ENCODE peak calls at places on chromosomes 11 and 22, in ten cellular contexts. M, A, V, Q, N, I, S, W, E and J are unnamed samples.

GRCh38 chr22:33124471-33124870 is 66.3 kb upstream of the SYN3 start:
- DNase-seq in E (peak; percentile 3), A (no peak), V (no peak), Q (no peak), W (no peak), N (no peak), M (no peak), I (no peak), S (no peak), J (no peak)

GRCh38 chr22:39463931-39464390 is 7.1 kb downstream of the MGAT3 start:
- DNase-seq in M (no peak), Q (no peak), W (peak; percentile 83), V (no peak), A (no peak), S (no peak), N (no peak), E (peak; percentile 84), I (no peak), J (no peak)

GRCh38 chr11:6258571-6258998 is 1.1 kb upstream of the CCKBR start:
- DNase-seq in I (no peak), V (no peak), N (no peak), W (peak; percentile 41), E (no peak), A (peak; percentile 16), M (no peak), S (no peak), Q (no peak), J (no peak)

GRCh38 chr11:102428696-102429095 is 23.9 kb downstream of the TMEM123 start:
- DNase-seq in M (no peak), N (no peak), V (no peak), E (no peak), A (no peak), W (no peak), S (no peak), Q (no peak), I (no peak), J (no peak)

GRCh38 chr22:45703758-45704157 is 32.1 kb downstream of the ATXN10 start:
- DNase-seq in W (no peak), Q (no peak), E (no peak), V (no peak), N (no peak), I (no peak), S (no peak), M (no peak), A (no peak), J (no peak)

GRCh38 chr11:109785714-109786113 is 307.5 kb upstream of the ZC3H12C start:
- DNase-seq in M (peak; percentile 34), S (no peak), W (no peak), E (no peak), N (no peak), A (no peak), V (no peak), Q (no peak), I (no peak), J (peak; percentile 19)

GRCh38 chr11:11960687-11961086 is 47.7 kb downstream of the DKK3 start:
- DNase-seq in S (no peak), A (no peak), E (no peak), M (no peak), N (no peak), W (no peak), I (no peak), Q (no peak), V (no peak), J (peak; percentile 29)

GRCh38 chr11:679271-680207 is 15.5 kb downstream of the DEAF1 start:
- DNase-seq in Q (no peak), N (no peak), S (no peak), V (no peak), M (no peak), W (no peak), E (no peak), I (no peak), A (no peak), J (no peak)

DNA sequence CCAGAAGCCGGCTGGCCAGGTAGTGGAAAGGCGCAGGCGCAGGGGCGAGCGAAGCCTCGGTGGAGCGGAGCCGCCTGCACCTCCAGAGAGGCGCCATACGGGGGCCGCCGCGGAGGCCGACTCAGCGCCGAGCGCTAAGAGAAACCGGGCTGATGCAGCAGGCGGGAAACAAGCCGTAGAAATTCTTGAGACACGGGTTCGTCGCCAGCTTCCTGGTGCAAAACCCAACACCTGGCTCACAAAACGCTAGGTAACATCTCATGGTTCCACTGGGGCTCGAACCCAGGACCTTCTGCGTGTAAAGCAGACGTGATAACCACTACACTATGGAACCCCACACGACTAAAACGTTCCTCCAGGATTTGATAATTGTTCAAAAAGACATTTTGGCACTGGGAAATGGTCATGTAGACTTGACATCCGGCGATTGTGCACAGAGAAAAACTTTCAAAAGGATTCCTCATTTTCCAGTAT is 39.1 kb downstream of the OR4D9 start:
- DNase-seq in E (peak; percentile 93), A (peak; percentile 84), Q (peak; percentile 78), M (peak; percentile 95), I (peak; percentile 72), N (peak; percentile 96), S (peak; percentile 96), V (no peak), W (peak; percentile 76), J (peak; percentile 92)
- TF ChIP-seq CTCF in E (peak; percentile 40), A (peak; percentile 27), Q (peak; percentile 0), M (peak; percentile 56), I (peak; percentile 44), N (peak; percentile 24), S (peak; percentile 71), V (peak; percentile 25), W (peak; percentile 48), J (peak; percentile 53)

DNA sequence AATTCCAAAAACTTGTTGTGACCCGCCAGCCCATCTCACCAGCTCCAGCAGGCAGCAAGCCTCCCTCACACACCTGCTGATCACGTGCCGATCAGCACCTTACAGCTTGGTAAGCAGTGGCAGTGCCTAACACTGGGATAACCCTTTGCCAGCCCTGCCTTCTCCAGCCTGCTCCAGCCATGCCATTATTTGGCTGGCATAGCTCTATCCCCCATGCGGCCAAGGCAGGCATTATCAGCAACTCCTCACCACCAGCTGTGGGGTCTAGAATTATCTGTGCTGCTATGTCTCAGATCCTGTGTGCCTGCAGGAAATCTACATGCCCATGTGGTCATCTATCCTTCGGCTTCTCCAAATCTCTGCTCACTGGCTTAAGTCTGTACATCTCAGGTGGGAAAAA is 215.0 kb downstream of the ST3GAL4 start:
- DNase-seq in I (no peak), Q (no peak), A (no peak), V (no peak), E (no peak), S (no peak), M (no peak), W (no peak), N (no peak), J (no peak)
- TF ChIP-seq CTCF in I (no peak), Q (no peak), A (no peak), V (no peak), E (no peak), S (no peak), M (no peak), W (no peak), N (no peak), J (no peak)

GRCh38 chr11:63670077-63670737 is 969 bp downstream of the ATL3 start:
- DNase-seq in A (no peak), N (peak; percentile 70), Q (peak; percentile 34), E (peak; percentile 62), I (no peak), V (no peak), M (peak; percentile 69), S (no peak), W (no peak), J (peak; percentile 38)

GRCh38 chr11:63671322-63672155 is at the start of gene ATL3:
- DNase-seq in W (peak; percentile 98), S (peak; percentile 95), E (peak; percentile 98), A (peak; percentile 94), N (peak; percentile 97), I (peak; percentile 89), V (peak; percentile 92), M (peak; percentile 97), Q (peak; percentile 96), J (peak; percentile 97)

GRCh38 chr11:63672934-63673539 is 1.9 kb upstream of the ATL3 start:
- DNase-seq in S (no peak), V (no peak), E (no peak), I (no peak), N (no peak), W (no peak), A (no peak), Q (no peak), M (no peak), J (no peak)

GRCh38 chr11:63672156-63672463 is 934 bp upstream of the ATL3 start:
- DNase-seq in M (no peak), N (no peak), S (no peak), E (no peak), I (no peak), A (no peak), W (no peak), V (no peak), Q (no peak), J (no peak)

GRCh38 chr11:63670738-63671321 is 346 bp downstream of the ATL3 start:
- DNase-seq in M (no peak), E (peak; percentile 58), V (no peak), W (peak; percentile 78), N (no peak), Q (peak; percentile 70), I (peak; percentile 33), A (peak; percentile 45), S (peak; percentile 57), J (no peak)
- TF ChIP-seq CTCF in M (peak; percentile 56), E (peak; percentile 46), V (peak; percentile 47), W (peak; percentile 62), N (peak; percentile 38), Q (peak; percentile 61), I (no peak), A (no peak), S (peak; percentile 52), J (peak; percentile 23)

GRCh38 chr11:73228268-73229134 is 10.4 kb downstream of the P2RY2 start:
- DNase-seq in Q (no peak), M (no peak), E (no peak), I (no peak), A (no peak), W (no peak), V (peak; percentile 3), S (no peak), N (no peak), J (no peak)

GRCh38 chr11:73229321-73230275 is 11.5 kb downstream of the P2RY2 start:
- DNase-seq in N (no peak), M (no peak), W (no peak), Q (no peak), I (no peak), S (no peak), A (no peak), E (no peak), V (no peak), J (no peak)

GRCh38 chr11:73226297-73227006 is 8.4 kb downstream of the P2RY2 start:
- DNase-seq in W (no peak), E (no peak), N (no peak), A (no peak), I (no peak), Q (no peak), V (peak; percentile 1), M (no peak), S (no peak), J (no peak)

GRCh38 chr11:73225851-73226250 is 7.8 kb downstream of the P2RY2 start:
- DNase-seq in W (no peak), S (no peak), M (no peak), A (no peak), V (peak; percentile 3), E (no peak), N (no peak), I (no peak), Q (no peak), J (no peak)

DNA sequence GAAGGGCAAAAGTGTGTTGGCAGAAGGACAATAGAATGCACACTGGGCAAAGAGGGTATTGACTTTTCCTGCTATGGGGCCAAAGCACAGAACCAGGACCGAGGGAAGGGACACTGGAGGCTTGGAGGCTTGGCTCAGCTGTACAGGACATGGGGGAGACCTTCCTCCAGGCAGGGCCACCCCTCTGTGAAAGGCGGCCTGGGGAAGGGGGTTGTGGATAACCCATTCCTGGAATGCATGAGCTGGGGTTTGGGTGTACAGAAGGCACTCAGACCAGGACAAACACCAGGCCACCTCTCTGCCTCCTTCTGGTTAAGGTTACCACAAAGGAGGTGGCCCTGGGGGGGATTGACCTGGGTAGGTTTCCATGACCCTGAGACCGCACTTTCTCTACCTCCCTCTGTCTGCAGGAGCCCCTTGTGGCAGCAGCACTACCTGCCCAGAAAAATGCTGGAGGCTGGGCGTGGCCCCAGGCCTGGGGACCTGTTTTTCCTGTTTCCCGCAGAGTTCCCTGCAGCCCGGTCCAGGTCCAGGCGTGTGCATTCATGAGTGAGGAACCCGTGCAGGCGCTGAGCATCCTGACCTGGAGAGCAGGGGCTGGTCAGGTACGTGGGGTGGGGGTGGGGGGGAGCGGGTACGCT is 9.6 kb downstream of the P2RY2 start:
- DNase-seq in W (no peak), A (no peak), V (peak; percentile 2), E (no peak), N (no peak), M (no peak), I (no peak), S (no peak), Q (no peak), J (no peak)
- TF ChIP-seq CTCF in W (no peak), A (no peak), V (no peak), E (no peak), N (no peak), M (no peak), I (no peak), S (no peak), Q (no peak), J (no peak)